ENCODE peak calls at places on chromosomes 13 and 19, in ten cellular contexts. A, I, H, W, V, L, S, U, C and P are unnamed samples.

GRCh38 chr13:113052971-113053370 is 52.6 kb upstream of the F7 start:
- DNase-seq in L (no peak), H (no peak), A (no peak), C (no peak), W (no peak), I (no peak), U (no peak), V (no peak), S (no peak), P (peak; percentile 22)

GRCh38 chr13:50200988-50201387 is 185.7 kb downstream of the KCNRG start:
- DNase-seq in W (no peak), A (no peak), U (no peak), H (peak; percentile 17), C (peak; percentile 16), I (no peak), L (no peak), S (no peak), V (no peak), P (no peak)

GRCh38 chr13:35957174-35957867 is 173.9 kb downstream of the DCLK1 start:
- DNase-seq in I (no peak), W (no peak), L (no peak), V (no peak), C (no peak), A (no peak), S (no peak), U (no peak), H (no peak), P (no peak)

GRCh38 chr13:47146136-47146535 is 249.3 kb upstream of the HTR2A start:
- DNase-seq in L (no peak), C (no peak), I (no peak), S (no peak), U (no peak), A (no peak), V (no peak), W (no peak), H (no peak), P (no peak)

GRCh38 chr13:110116072-110116487 is 190.9 kb downstream of the COL4A1 start:
- DNase-seq in U (peak; percentile 79), H (peak; percentile 73), C (peak; percentile 67), S (no peak), L (peak; percentile 86), V (peak; percentile 4), A (no peak), W (no peak), I (no peak), P (no peak)

GRCh38 chr19:46030861-46031550 is 8.2 kb upstream of the PGLYRP1 start:
- DNase-seq in W (peak; percentile 34), V (no peak), L (no peak), S (peak; percentile 35), I (no peak), A (no peak), C (no peak), U (no peak), H (no peak), P (peak; percentile 37)

GRCh38 chr13:110620596-110620995 is 5.3 kb downstream of the NAXD start:
- DNase-seq in A (no peak), H (no peak), V (no peak), L (no peak), W (no peak), U (no peak), C (no peak), I (no peak), S (no peak), P (no peak)

GRCh38 chr19:22619932-22620331 is 14.2 kb upstream of the ZNF492 start:
- DNase-seq in W (no peak), H (no peak), C (no peak), S (peak; percentile 65), I (no peak), A (no peak), U (no peak), L (no peak), V (no peak), P (no peak)

GRCh38 chr13:101977475-101977874 is 424.4 kb downstream of the FGF14 start:
- DNase-seq in L (no peak), U (no peak), A (no peak), I (no peak), H (peak; percentile 7), V (no peak), W (no peak), C (no peak), S (no peak), P (no peak)

GRCh38 chr13:41816057-41816456 is 144.9 kb downstream of the VWA8 start:
- DNase-seq in U (no peak), W (no peak), H (no peak), C (no peak), V (no peak), A (no peak), S (no peak), I (no peak), L (no peak), P (no peak)
- H3K27ac ChIP-seq in U (no peak overlapping the region), W (no peak overlapping the region), H (no peak overlapping the region), C (no peak overlapping the region), V (no peak overlapping the region), A (no peak overlapping the region), S (no peak overlapping the region), I (no peak overlapping the region), L (no peak overlapping the region), P (no peak overlapping the region)

GRCh38 chr19:3029070-3029923 is at the start of gene TLE2:
- DNase-seq in W (no peak), H (peak; percentile 37), A (no peak), S (no peak), L (peak; percentile 31), U (no peak), V (no peak), I (no peak), C (peak; percentile 51), P (no peak)
- H3K4me3 ChIP-seq in W (peak within 1 kb of the TSS; percentile 86), H (peak within 1 kb of the TSS; percentile 6), A (peak within 1 kb of the TSS; percentile 41), S (peak within 1 kb of the TSS; percentile 66), L (peak within 1 kb of the TSS; percentile 43), U (peak within 1 kb of the TSS; percentile 67), V (peak within 1 kb of the TSS; percentile 59), I (peak within 1 kb of the TSS; percentile 63), C (peak within 1 kb of the TSS; percentile 60), P (peak within 1 kb of the TSS; percentile 47)

GRCh38 chr13:95801825-95802224 is 124.9 kb downstream of the DNAJC3 start:
- DNase-seq in L (no peak), A (no peak), S (no peak), H (no peak), W (no peak), V (no peak), C (no peak), U (no peak), I (no peak), P (no peak)
- H3K27ac ChIP-seq in L (no peak overlapping the region), A (no peak overlapping the region), S (no peak overlapping the region), H (no peak overlapping the region), W (no peak overlapping the region), V (no peak overlapping the region), C (no peak overlapping the region), U (no peak overlapping the region), I (no peak overlapping the region), P (no peak overlapping the region)

GRCh38 chr19:20038358-20039202 is 725 bp downstream of the ZNF682 start:
- DNase-seq in L (no peak), A (no peak), C (no peak), I (no peak), U (no peak), W (no peak), V (no peak), H (no peak), S (no peak), P (no peak)

GRCh38 chr19:20039203-20039723 is at the start of gene ZNF682:
- DNase-seq in U (peak; percentile 97), A (peak; percentile 93), I (peak; percentile 100), S (peak; percentile 99), L (peak; percentile 99), W (peak; percentile 97), H (peak; percentile 98), C (peak; percentile 98), V (peak; percentile 91), P (peak; percentile 99)

DNA sequence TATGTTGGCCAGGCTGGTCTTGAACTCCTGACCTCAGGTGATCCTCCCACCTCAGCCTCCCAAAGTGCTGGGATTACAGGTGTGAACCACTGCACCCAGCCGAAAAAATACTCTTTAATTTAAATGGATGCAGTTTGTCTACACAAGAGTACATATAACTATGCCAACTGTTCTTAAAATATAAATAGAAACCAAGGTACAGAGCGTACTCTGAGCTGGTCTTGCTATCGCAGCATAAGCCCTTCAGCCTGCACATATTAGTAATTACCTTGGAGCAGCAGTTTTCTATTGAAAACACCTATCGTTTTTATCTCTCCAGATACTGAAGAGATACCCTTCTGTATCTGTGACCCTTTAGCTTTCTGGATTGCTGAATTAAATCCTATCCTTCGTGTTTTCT is 3.4 kb downstream of the ZNF682 start:
- DNase-seq in S (no peak), U (no peak), H (no peak), A (no peak), V (no peak), L (no peak), I (no peak), C (no peak), W (no peak), P (no peak)
- H3K4me3 ChIP-seq in S (no peak overlapping the region), U (no peak overlapping the region), H (no peak overlapping the region), A (no peak overlapping the region), V (no peak overlapping the region), L (no peak overlapping the region), I (no peak overlapping the region), C (no peak overlapping the region), W (no peak overlapping the region), P (no peak overlapping the region)

GRCh38 chr19:15671891-15672579 is 852 bp upstream of the CYP4F12 start:
- DNase-seq in H (no peak), L (no peak), S (no peak), U (no peak), W (no peak), A (no peak), C (no peak), I (no peak), V (no peak), P (peak; percentile 6)

GRCh38 chr19:15672580-15673175 is at the start of gene CYP4F12:
- DNase-seq in V (peak; percentile 10), H (peak; percentile 95), S (peak; percentile 91), L (no peak), C (peak; percentile 66), A (no peak), W (peak; percentile 90), I (peak; percentile 38), U (peak; percentile 97), P (peak; percentile 17)

GRCh38 chr19:15675560-15675959 is 2.7 kb downstream of the CYP4F12 start:
- DNase-seq in A (no peak), I (no peak), S (no peak), U (no peak), C (no peak), H (no peak), L (no peak), V (no peak), W (no peak), P (no peak)

GRCh38 chr19:15671237-15671636 is 1.6 kb upstream of the CYP4F12 start:
- DNase-seq in C (no peak), I (no peak), V (no peak), S (no peak), L (no peak), W (no peak), H (no peak), U (no peak), A (no peak), P (no peak)

GRCh38 chr19:15673176-15673654 is 328 bp downstream of the CYP4F12 start:
- DNase-seq in C (no peak), A (no peak), H (peak; percentile 8), I (no peak), L (no peak), V (no peak), W (no peak), U (no peak), S (no peak), P (no peak)
- H3K27ac ChIP-seq in C (peak overlapping the region; percentile 17), A (no peak overlapping the region), H (peak overlapping the region; percentile 44), I (peak overlapping the region; percentile 96), L (no peak overlapping the region), V (no peak overlapping the region), W (peak overlapping the region; percentile 63), U (peak overlapping the region; percentile 70), S (peak overlapping the region; percentile 1), P (no peak overlapping the region)

GRCh38 chr19:48253999-48254398 is 1.7 kb downstream of the CARD8 start:
- DNase-seq in H (no peak), U (no peak), A (no peak), V (no peak), L (no peak), C (no peak), I (no peak), W (no peak), S (no peak), P (no peak)
- H3K4me3 ChIP-seq in H (no peak overlapping the region), U (no peak overlapping the region), A (no peak overlapping the region), V (peak overlapping the region; percentile 95), L (no peak overlapping the region), C (no peak overlapping the region), I (no peak overlapping the region), W (no peak overlapping the region), S (no peak overlapping the region), P (no peak overlapping the region)